ENCODE peak calls at places on chromosomes 6 and 20, in six cellular contexts. Y, N, Z, L, E and W are unnamed samples.

GRCh38 chr6:126919947-126920346 is 198.5 kb upstream of the RSPO3 start:
- DNase-seq in Y (no peak), N (no peak), Z (no peak), L (peak; percentile 56), E (no peak), W (peak; percentile 93)

GRCh38 chr6:156865019-156865629 is 87.9 kb downstream of the ARID1B start:
- DNase-seq in Y (no peak), N (no peak), Z (no peak), L (peak; percentile 9), E (no peak), W (no peak)

GRCh38 chr20:38926142-38926933 is at the start of gene FAM83D:
- DNase-seq in Y (peak; percentile 99), N (peak; percentile 99), Z (peak; percentile 91), L (peak; percentile 98), E (peak; percentile 97), W (peak; percentile 98)

GRCh38 chr6:136788069-136788902 is 4.0 kb downstream of the MAP3K5 start:
- DNase-seq in Y (no peak), N (no peak), Z (no peak), L (peak; percentile 73), E (no peak), W (peak; percentile 58)

GRCh38 chr6:117733341-117733740 is 58.1 kb downstream of the NUS1 start:
- DNase-seq in Y (no peak), N (no peak), Z (no peak), L (no peak), E (no peak), W (no peak)

GRCh38 chr6:159035891-159036290 is 8.9 kb downstream of the TAGAP start:
- DNase-seq in Y (no peak), N (no peak), Z (no peak), L (no peak), E (peak; percentile 62), W (no peak)

GRCh38 chr6:88922775-88923548 is 40.5 kb downstream of the RNGTT start:
- DNase-seq in Y (no peak), N (no peak), Z (no peak), L (peak; percentile 23), E (no peak), W (peak; percentile 7)

GRCh38 chr6:128515550-128516513 is 4.6 kb downstream of the PTPRK start:
- DNase-seq in Y (no peak), N (no peak), Z (no peak), L (no peak), E (no peak), W (no peak)

GRCh38 chr20:38473353-38473795 is 731 bp downstream of the RALGAPB start:
- DNase-seq in Y (peak; percentile 82), N (no peak), Z (no peak), L (no peak), E (no peak), W (no peak)

GRCh38 chr6:43497129-43497396 is 13.1 kb downstream of the LRRC73 start:
- DNase-seq in Y (no peak), N (no peak), Z (no peak), L (no peak), E (no peak), W (no peak)

GRCh38 chr6:112468359-112468758 is 121.2 kb downstream of the RFPL4B start:
- DNase-seq in Y (peak; percentile 40), N (no peak), Z (no peak), L (peak; percentile 70), E (no peak), W (peak; percentile 44)

GRCh38 chr20:4605166-4605565 is 116.5 kb upstream of the PRND start:
- DNase-seq in Y (no peak), N (no peak), Z (no peak), L (no peak), E (no peak), W (no peak)

GRCh38 chr6:116111552-116112528 is 11.2 kb downstream of the NT5DC1 start:
- DNase-seq in Y (peak; percentile 78), N (no peak), Z (no peak), L (peak; percentile 42), E (no peak), W (peak; percentile 65)

GRCh38 chr6:162698004-162698403 is 29.6 kb downstream of the PRKN start:
- DNase-seq in Y (no peak), N (no peak), Z (no peak), L (no peak), E (no peak), W (no peak)

GRCh38 chr6:138336221-138336620 is 41.5 kb upstream of the SMIM28 start:
- DNase-seq in Y (peak; percentile 53), N (no peak), Z (no peak), L (no peak), E (no peak), W (no peak)

GRCh38 chr6:168128006-168128630 is 49.1 kb upstream of the FRMD1 start:
- DNase-seq in Y (no peak), N (no peak), Z (no peak), L (no peak), E (no peak), W (no peak)

GRCh38 chr20:48352042-48352441 is 475.8 kb downstream of the PREX1 start:
- DNase-seq in Y (no peak), N (no peak), Z (no peak), L (no peak), E (no peak), W (no peak)

GRCh38 chr20:57880155-57880648 is 170.4 kb upstream of the PMEPA1 start:
- DNase-seq in Y (no peak), N (no peak), Z (no peak), L (no peak), E (no peak), W (no peak)

GRCh38 chr20:1817577-1818211 is 77.5 kb upstream of the SIRPA start:
- DNase-seq in Y (no peak), N (no peak), Z (no peak), L (no peak), E (peak; percentile 51), W (no peak)

GRCh38 chr6:31585531-31585930 is 546 bp upstream of the LST1 start:
- DNase-seq in Y (peak; percentile 70), N (no peak), Z (no peak), L (no peak), E (no peak), W (no peak)

GRCh38 chr20:60137657-60138245 is 179.5 kb downstream of the CDH26 start:
- DNase-seq in Y (peak; percentile 67), N (peak; percentile 5), Z (no peak), L (peak; percentile 28), E (no peak), W (peak; percentile 53)

GRCh38 chr20:47444584-47444983 is 57.1 kb upstream of the NCOA3 start:
- DNase-seq in Y (no peak), N (no peak), Z (no peak), L (no peak), E (no peak), W (no peak)

GRCh38 chr20:62263396-62263795 is 25.1 kb downstream of the OSBPL2 start:
- DNase-seq in Y (no peak), N (no peak), Z (no peak), L (no peak), E (no peak), W (no peak)

GRCh38 chr6:15027472-15027871 is 218.4 kb upstream of the JARID2 start:
- DNase-seq in Y (no peak), N (no peak), Z (no peak), L (no peak), E (no peak), W (no peak)

GRCh38 chr6:130396722-130397121 is 30.9 kb downstream of the TMEM200A start:
- DNase-seq in Y (no peak), N (no peak), Z (no peak), L (peak; percentile 32), E (no peak), W (no peak)

GRCh38 chr6:1379026-1379809 is 10.2 kb upstream of the FOXF2 start:
- DNase-seq in Y (no peak), N (no peak), Z (no peak), L (no peak), E (no peak), W (no peak)

GRCh38 chr20:6152777-6153176 is 29.9 kb upstream of the FERMT1 start:
- DNase-seq in Y (peak; percentile 48), N (no peak), Z (no peak), L (no peak), E (no peak), W (no peak)

GRCh38 chr6:56803594-56803993 is 151.3 kb upstream of the BEND6 start:
- DNase-seq in Y (no peak), N (no peak), Z (no peak), L (no peak), E (no peak), W (peak; percentile 60)

GRCh38 chr6:145789443-145789842 is 25.2 kb downstream of the FBXO30 start:
- DNase-seq in Y (no peak), N (no peak), Z (no peak), L (no peak), E (no peak), W (no peak)

GRCh38 chr6:32184084-32184640 is at the start of gene AGER:
- DNase-seq in Y (no peak), N (no peak), Z (no peak), L (no peak), E (peak; percentile 65), W (no peak)

GRCh38 chr20:37384683-37385174 is 38.8 kb downstream of the SRC start:
- DNase-seq in Y (peak; percentile 64), N (no peak), Z (peak; percentile 68), L (peak; percentile 30), E (peak; percentile 95), W (peak; percentile 18)

GRCh38 chr6:37016995-37017394 is 11.5 kb downstream of the FGD2 start:
- DNase-seq in Y (no peak), N (no peak), Z (no peak), L (no peak), E (no peak), W (no peak)

GRCh38 chr6:37020426-37021211 is 15.2 kb downstream of the FGD2 start:
- DNase-seq in Y (peak; percentile 33), N (no peak), Z (no peak), L (no peak), E (no peak), W (no peak)

GRCh38 chr6:37019065-37019450 is 13.6 kb downstream of the FGD2 start:
- DNase-seq in Y (no peak), N (no peak), Z (no peak), L (peak; percentile 57), E (peak; percentile 1), W (no peak)

GRCh38 chr6:37017606-37018005 is 12.2 kb downstream of the FGD2 start:
- DNase-seq in Y (no peak), N (no peak), Z (no peak), L (no peak), E (peak; percentile 44), W (no peak)

GRCh38 chr6:37018152-37019064 is 13.0 kb downstream of the FGD2 start:
- DNase-seq in Y (peak; percentile 90), N (peak; percentile 77), Z (peak; percentile 80), L (peak; percentile 74), E (peak; percentile 95), W (peak; percentile 89)
- H3K27ac ChIP-seq in Y (no peak overlapping the region), N (no peak overlapping the region), Z (no peak overlapping the region), L (no peak overlapping the region), E (no peak overlapping the region), W (no peak overlapping the region)

GRCh38 chr20:34292496-34292895 is 10.7 kb downstream of the AHCY start:
- DNase-seq in Y (no peak), N (no peak), Z (no peak), L (no peak), E (no peak), W (no peak)
- H3K36me3 ChIP-seq in Y (peaks cover 43% of the 10 kb centered on the region), N (peaks cover 67% of the 10 kb centered on the region), Z (peaks cover 7% of the 10 kb centered on the region), L (peaks cover 57% of the 10 kb centered on the region), E (peaks cover 81% of the 10 kb centered on the region), W (peaks cover 56% of the 10 kb centered on the region)

GRCh38 chr6:68719761-68720160 is 84.7 kb downstream of the ADGRB3 start:
- DNase-seq in Y (no peak), N (no peak), Z (no peak), L (no peak), E (no peak), W (no peak)
- H3K27ac ChIP-seq in Y (no peak overlapping the region), N (no peak overlapping the region), Z (no peak overlapping the region), L (no peak overlapping the region), E (no peak overlapping the region), W (no peak overlapping the region)

GRCh38 chr6:45502446-45502845 is 124.7 kb upstream of the SUPT3H start:
- DNase-seq in Y (no peak), N (no peak), Z (no peak), L (peak; percentile 1), E (no peak), W (no peak)
- H3K36me3 ChIP-seq in Y (no peaks in the 10 kb centered on the region), N (no peaks in the 10 kb centered on the region), Z (no peaks in the 10 kb centered on the region), L (no peaks in the 10 kb centered on the region), E (no peaks in the 10 kb centered on the region), W (peaks cover 2% of the 10 kb centered on the region)